ENCODE peak calls at places on chromosomes 11 and 22, in six cellular contexts. O, S, G, Z, D and E are unnamed samples.

GRCh38 chr11:62256281-62256680 is 13.7 kb upstream of the SCGB2A2 start:
- DNase-seq in S (no peak), G (no peak), O (no peak), D (no peak), Z (no peak), E (no peak)

GRCh38 chr11:27246925-27247324 is 116.1 kb downstream of the CCDC34 start:
- DNase-seq in O (no peak), G (no peak), Z (no peak), D (no peak), S (no peak), E (no peak)

GRCh38 chr11:35792846-35793192 is 130.2 kb downstream of the TRIM44 start:
- DNase-seq in S (no peak), G (no peak), O (no peak), Z (no peak), D (no peak), E (no peak)

GRCh38 chr11:12235945-12236743 is 125.8 kb downstream of the MICAL2 start:
- DNase-seq in S (peak; percentile 58), G (peak; percentile 56), Z (peak; percentile 72), O (peak; percentile 62), D (peak; percentile 55), E (no peak)

GRCh38 chr11:95703059-95703458 is 86.5 kb downstream of the FAM76B start:
- DNase-seq in G (no peak), Z (no peak), O (no peak), S (no peak), D (no peak), E (no peak)

GRCh38 chr11:21195995-21196394 is 526.6 kb downstream of the NELL1 start:
- DNase-seq in S (no peak), O (no peak), G (no peak), D (no peak), Z (no peak), E (no peak)

GRCh38 chr22:24727218-24727851 is 47.2 kb downstream of the PIWIL3 start:
- DNase-seq in D (peak; percentile 66), G (peak; percentile 39), Z (peak; percentile 94), S (peak; percentile 92), O (peak; percentile 19), E (no peak)

GRCh38 chr11:33723238-33723881 is 12.9 kb downstream of the CD59 start:
- DNase-seq in Z (peak; percentile 96), S (no peak), O (peak; percentile 94), G (peak; percentile 66), D (no peak), E (no peak)

GRCh38 chr11:102436546-102436945 is 16.0 kb downstream of the TMEM123 start:
- DNase-seq in D (no peak), O (no peak), Z (peak; percentile 70), S (no peak), G (no peak), E (no peak)

GRCh38 chr11:33064033-33064825 is 24.9 kb downstream of the TCP11L1 start:
- DNase-seq in G (no peak), O (no peak), S (no peak), Z (no peak), D (no peak), E (no peak)

GRCh38 chr22:43582394-43582793 is 170.6 kb downstream of the MPPED1 start:
- DNase-seq in S (no peak), D (no peak), Z (no peak), G (no peak), O (no peak), E (no peak)

GRCh38 chr22:43592470-43592869 is 180.7 kb downstream of the MPPED1 start:
- DNase-seq in S (no peak), G (no peak), O (peak; percentile 1), D (no peak), Z (peak; percentile 2), E (no peak)

GRCh38 chr22:43587574-43587973 is 175.8 kb downstream of the MPPED1 start:
- DNase-seq in Z (peak; percentile 24), S (no peak), G (no peak), O (peak; percentile 12), D (no peak), E (no peak)
- TF ChIP-seq RAD21 in Z (no peak), S (no peak), G (no peak), O (no peak), D (no peak), E (no peak)

DNA sequence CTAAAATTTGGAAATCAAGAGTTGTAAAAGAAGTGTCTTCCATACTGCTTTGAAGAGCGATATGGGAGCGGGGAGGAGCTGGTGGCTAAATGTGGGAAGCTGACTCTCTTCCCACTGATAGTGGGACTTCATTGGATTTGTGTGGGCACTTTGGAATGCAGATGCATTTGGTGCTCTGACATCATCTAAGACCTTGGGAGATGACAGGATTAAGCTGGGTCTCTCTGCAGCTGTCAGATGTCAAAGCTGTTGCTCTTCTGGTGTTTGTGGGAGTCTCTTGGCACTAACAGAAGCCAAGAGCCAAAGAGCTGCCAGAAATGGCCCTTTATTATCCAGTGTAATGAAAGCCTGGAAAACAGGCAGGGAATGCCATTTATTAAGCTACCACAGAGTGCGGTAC is 20.5 kb downstream of the GRAMD1B start:
- DNase-seq in O (no peak), S (no peak), Z (peak; percentile 91), G (no peak), D (no peak), E (no peak)
- TF ChIP-seq RAD21 in O (no peak), S (no peak), Z (no peak), G (no peak), D (no peak), E (no peak)

GRCh38 chr22:50728523-50728931 is 9.5 kb upstream of the ACR start:
- DNase-seq in Z (no peak), O (no peak), D (no peak), G (no peak), S (no peak), E (no peak)
- TF ChIP-seq RAD21 in Z (no peak), O (no peak), D (no peak), G (no peak), S (no peak), E (no peak)

DNA sequence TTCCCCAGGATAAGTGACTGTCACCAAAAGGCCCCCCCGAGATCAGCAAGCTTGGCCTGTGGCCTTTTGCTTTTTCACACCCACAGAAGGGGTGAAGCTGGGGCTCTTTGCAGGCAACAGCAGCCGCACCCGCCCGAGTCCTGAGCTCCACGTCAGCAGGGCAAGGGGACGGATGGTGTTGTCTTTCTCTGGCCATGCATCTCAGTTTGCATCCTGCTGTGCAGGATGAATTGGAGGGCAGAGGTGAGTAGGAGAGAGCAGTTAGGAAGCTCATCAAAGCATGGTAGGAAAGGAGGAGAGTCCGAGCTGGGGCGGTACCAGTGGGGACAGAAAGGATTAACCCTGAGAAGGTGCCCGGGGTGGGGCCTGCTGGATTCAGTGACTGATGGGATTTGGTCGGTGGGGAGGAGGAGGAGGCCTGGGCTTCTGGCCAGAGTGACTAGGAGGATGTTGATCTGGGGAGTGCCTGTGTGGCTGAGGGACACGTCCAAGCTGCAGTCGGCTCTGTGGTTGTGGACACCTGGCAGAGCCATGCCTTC is 14.5 kb downstream of the FAM83F start:
- DNase-seq in O (no peak), Z (peak; percentile 16), D (no peak), S (no peak), G (peak; percentile 32), E (peak; percentile 74)
- TF ChIP-seq RAD21 in O (no peak), Z (no peak), D (no peak), S (no peak), G (no peak), E (no peak)